ENCODE peak calls at places on chromosome 3, in four cellular contexts. B, Y, E and I are unnamed samples.

GRCh38 chr3:138249636-138250035 is 62.5 kb downstream of the ARMC8 start:
- DNase-seq in B (no peak), Y (no peak), E (no peak), I (no peak)

GRCh38 chr3:129855454-129856419 is 37.8 kb downstream of the TMCC1 start:
- DNase-seq in B (peak), Y (no peak), E (no peak), I (peak)

GRCh38 chr3:63945558-63946096 is 33.4 kb upstream of the SCAANT1 start:
- DNase-seq in B (no peak), Y (no peak), E (no peak), I (no peak)

GRCh38 chr3:45599984-45600650 is 5.6 kb downstream of the LIMD1 start:
- DNase-seq in B (no peak), Y (peak), E (no peak), I (peak)

GRCh38 chr3:194738254-194739093 is 52.8 kb downstream of the FAM43A start:
- DNase-seq in B (peak), Y (no peak), E (no peak), I (peak)

GRCh38 chr3:129619726-129620162 is 13.3 kb upstream of the PLXND1 start:
- DNase-seq in B (no peak), Y (no peak), E (no peak), I (no peak)

GRCh38 chr3:33687406-33688010 is 30.5 kb downstream of the CLASP2 start:
- DNase-seq in B (peak), Y (no peak), E (no peak), I (peak)

GRCh38 chr3:49386056-49386756 is 25.6 kb downstream of the RHOA start:
- DNase-seq in B (no peak), Y (no peak), E (no peak), I (no peak)

GRCh38 chr3:102205647-102206046 is 229.2 kb upstream of the ZPLD1 start:
- DNase-seq in B (no peak), Y (no peak), E (no peak), I (no peak)

GRCh38 chr3:125148016-125148812 is 64.3 kb downstream of the SLC12A8 start:
- DNase-seq in B (no peak), Y (no peak), E (no peak), I (no peak)

GRCh38 chr3:14761121-14761672 is 57.6 kb upstream of the FGD5 start:
- DNase-seq in B (no peak), Y (no peak), E (no peak), I (no peak)

GRCh38 chr3:42790714-42791229 is 13.5 kb downstream of the HIGD1A start:
- DNase-seq in B (no peak), Y (no peak), E (no peak), I (no peak)

GRCh38 chr3:129001101-129001816 is at the start of gene EFCC1:
- DNase-seq in B (peak), Y (no peak), E (no peak), I (no peak)

GRCh38 chr3:193996205-193996604 is 139.7 kb upstream of the HES1 start:
- DNase-seq in B (no peak), Y (no peak), E (no peak), I (no peak)

GRCh38 chr3:64166584-64167155 is 58.6 kb downstream of the PRICKLE2 start:
- DNase-seq in B (no peak), Y (no peak), E (no peak), I (no peak)

GRCh38 chr3:29627136-29628117 is 346.6 kb downstream of the RBMS3 start:
- DNase-seq in B (no peak), Y (no peak), E (no peak), I (no peak)

GRCh38 chr3:66938338-66938963 is 59.7 kb upstream of the KBTBD8 start:
- DNase-seq in B (peak), Y (peak), E (no peak), I (peak)

GRCh38 chr3:65894679-65895078 is 144.0 kb downstream of the MAGI1 start:
- DNase-seq in B (peak), Y (no peak), E (no peak), I (no peak)

GRCh38 chr3:40317061-40317676 is 7.7 kb downstream of the EIF1B start:
- DNase-seq in B (peak), Y (peak), E (no peak), I (peak)

GRCh38 chr3:178120367-178120766 is 415.9 kb upstream of the KCNMB2 start:
- DNase-seq in B (no peak), Y (no peak), E (no peak), I (peak)

GRCh38 chr3:101902041-101902440 is 52.7 kb downstream of the NFKBIZ start:
- DNase-seq in B (peak), Y (no peak), E (no peak), I (peak)

GRCh38 chr3:159263750-159264561 is 462.1 kb downstream of the MFSD1 start:
- DNase-seq in B (peak), Y (peak), E (no peak), I (peak)

GRCh38 chr3:2446146-2446545 is 347.5 kb downstream of the CNTN4 start:
- DNase-seq in B (no peak), Y (no peak), E (no peak), I (no peak)

GRCh38 chr3:45841380-45841700 is 579 bp downstream of the LZTFL1 start:
- DNase-seq in B (peak), Y (peak), E (no peak), I (peak)

GRCh38 chr3:46845397-46845859 is 17.8 kb downstream of the MYL3 start:
- DNase-seq in B (peak), Y (no peak), E (no peak), I (peak)

GRCh38 chr3:58051196-58051595 is 43.0 kb downstream of the FLNB start:
- DNase-seq in B (peak), Y (no peak), E (no peak), I (peak)

GRCh38 chr3:49806838-49807237 is 3.8 kb downstream of the INKA1 start:
- DNase-seq in B (no peak), Y (no peak), E (no peak), I (no peak)

GRCh38 chr3:6468589-6468988 is 392.3 kb upstream of the GRM7 start:
- DNase-seq in B (no peak), Y (no peak), E (no peak), I (no peak)

GRCh38 chr3:195821403-195822130 is 9.8 kb upstream of the MUC4 start:
- DNase-seq in B (no peak), Y (peak), E (no peak), I (peak)

GRCh38 chr3:6644070-6644929 is 216.6 kb upstream of the GRM7 start:
- DNase-seq in B (no peak), Y (no peak), E (no peak), I (no peak)

GRCh38 chr3:44954962-44955361 is 21.0 kb downstream of the ZDHHC3 start:
- DNase-seq in B (peak), Y (no peak), E (no peak), I (peak)

GRCh38 chr3:13249630-13250395 is 170.3 kb downstream of the NUP210 start:
- DNase-seq in B (no peak), Y (no peak), E (no peak), I (no peak)

GRCh38 chr3:60707452-60708020 is 543.7 kb downstream of the FHIT start:
- DNase-seq in B (no peak), Y (no peak), E (no peak), I (no peak)

GRCh38 chr3:65006300-65006739 is 318.5 kb upstream of the ADAMTS9 start:
- DNase-seq in B (peak), Y (no peak), E (no peak), I (peak)

GRCh38 chr3:195209083-195209835 is 61.7 kb downstream of the XXYLT1 start:
- DNase-seq in B (no peak), Y (no peak), E (no peak), I (no peak)

GRCh38 chr3:64329037-64329436 is 103.8 kb upstream of the PRICKLE2 start:
- DNase-seq in B (no peak), Y (no peak), E (no peak), I (peak)

GRCh38 chr3:146817705-146818104 is 212.6 kb upstream of the PLSCR5 start:
- DNase-seq in B (peak), Y (no peak), E (no peak), I (peak)

GRCh38 chr3:32292085-32292796 is 53.8 kb downstream of the CMTM8 start:
- DNase-seq in B (no peak), Y (no peak), E (no peak), I (no peak)